ENCODE peak calls at places on chromosomes 4 and X, in eight cellular contexts. G is omental fat pad; Q is right cardiac atrium; W is suprapubic skin; Y is head of caudate nucleus; D is HS-5; L is psoas muscle; K is activated naive CD8-positive, alpha-beta T cell treated with anti-CD3 and anti-CD28 coated beads, Interleukin-2, amount 50 U/mL, for 24 hours. A is an unnamed sample.

GRCh38 chrX:33357606-33358005 is 146.3 kb upstream of the DMD start:
- DNase-seq in Q (no peak), G (no peak), W (no peak), D (no peak), K (no peak), L (peak; percentile 18), Y (no peak), A (no peak)

GRCh38 chr4:55021214-55021613 is 104.2 kb downstream of the KDR start:
- DNase-seq in G (no peak), D (no peak), K (no peak), L (no peak), W (no peak), Y (no peak), Q (no peak), A (no peak)

GRCh38 chr4:186844059-186844681 is 120.5 kb upstream of the FAT1 start:
- DNase-seq in L (peak; percentile 49), G (no peak), K (no peak), W (no peak), D (no peak), Q (peak; percentile 24), Y (no peak), A (no peak)

GRCh38 chr4:95181446-95182306 is 367.1 kb downstream of the UNC5C start:
- DNase-seq in K (no peak), Q (no peak), D (no peak), W (no peak), L (no peak), G (no peak), Y (peak; percentile 58), A (no peak)

GRCh38 chr4:101953949-101954348 is 163.4 kb downstream of the BANK1 start:
- DNase-seq in Y (no peak), W (no peak), L (no peak), G (no peak), K (no peak), Q (no peak), D (peak; percentile 61), A (no peak)

GRCh38 chr4:69214716-69215115 is at the start of gene UGT2B11:
- DNase-seq in Y (no peak), K (no peak), Q (no peak), D (no peak), W (no peak), G (no peak), L (no peak), A (no peak)

GRCh38 chr4:83010111-83010521 is 507 bp downstream of the LIN54 start:
- DNase-seq in G (no peak), D (no peak), Y (no peak), Q (no peak), L (no peak), W (no peak), K (no peak), A (no peak)

GRCh38 chrX:42934020-42934701 is 156.2 kb upstream of the PPP1R2C start:
- DNase-seq in G (no peak), Q (no peak), L (no peak), K (no peak), Y (no peak), D (no peak), W (no peak), A (no peak)

A was measured in upper lobe of right lung.